ENCODE peak calls at places on chromosomes 3 and 15, in four cellular contexts. N, C, W and F are unnamed samples.

GRCh38 chr3:43765417-43766030 is 74.8 kb downstream of the ABHD5 start:
- DNase-seq in N (peak), C (no peak), W (no peak), F (no peak)

GRCh38 chr3:187968883-187969580 is 184.9 kb upstream of the LPP start:
- DNase-seq in N (peak), C (no peak), W (no peak), F (no peak)

GRCh38 chr15:92655178-92655995 is at the start of gene FAM174B:
- DNase-seq in N (no peak), C (peak), W (no peak), F (peak)

GRCh38 chr15:26864664-26865191 is 2.1 kb upstream of the GABRA5 start:
- DNase-seq in N (peak), C (no peak), W (no peak), F (peak)

GRCh38 chr3:100045696-100046095 is 68.6 kb downstream of the FILIP1L start:
- DNase-seq in N (no peak), C (peak), W (peak), F (peak)

GRCh38 chr3:49021213-49021812 is 608 bp upstream of the NDUFAF3 start:
- DNase-seq in N (peak), C (peak), W (peak), F (peak)

GRCh38 chr15:42994546-42994945 is 74.0 kb upstream of the TTBK2 start:
- DNase-seq in N (peak), C (no peak), W (no peak), F (no peak)

GRCh38 chr3:83513677-83514076 is 1445.1 kb upstream of the CADM2 start:
- DNase-seq in N (no peak), C (no peak), W (no peak), F (no peak)

GRCh38 chr3:133942761-133943535 is 47.3 kb upstream of the RAB6B start:
- DNase-seq in N (no peak), C (peak), W (peak), F (no peak)

GRCh38 chr15:44081223-44082013 is 113.7 kb downstream of the FRMD5 start:
- DNase-seq in N (no peak), C (no peak), W (no peak), F (no peak)

GRCh38 chr3:111087924-111088469 is 16.4 kb downstream of the NECTIN3 start:
- DNase-seq in N (no peak), C (no peak), W (no peak), F (no peak)

GRCh38 chr3:196431193-196432136 is 762 bp downstream of the UBXN7 start:
- DNase-seq in N (peak), C (peak), W (peak), F (peak)

GRCh38 chr15:97235285-97235985 is 725.1 kb upstream of the ARRDC4 start:
- DNase-seq in N (peak), C (no peak), W (no peak), F (peak)

GRCh38 chr3:176961916-176962315 is 235.4 kb downstream of the TBL1XR1 start:
- DNase-seq in N (peak), C (no peak), W (no peak), F (no peak)

GRCh38 chr15:66722757-66723540 is 20.9 kb downstream of the SMAD6 start:
- DNase-seq in N (no peak), C (no peak), W (no peak), F (no peak)

GRCh38 chr3:136044980-136045745 is 79.6 kb downstream of the PPP2R3A start:
- DNase-seq in N (no peak), C (no peak), W (no peak), F (no peak)

GRCh38 chr3:167274141-167274874 is 105.8 kb downstream of the ZBBX start:
- DNase-seq in N (no peak), C (no peak), W (no peak), F (no peak)

GRCh38 chr15:56804908-56805307 is 71.6 kb upstream of the ZNF280D start:
- DNase-seq in N (no peak), C (no peak), W (no peak), F (no peak)

GRCh38 chr15:20294651-20295237 is 246.9 kb downstream of the GOLGA6L6 start:
- DNase-seq in N (no peak), C (no peak), W (no peak), F (no peak)

GRCh38 chr3:50331364-50331907 is 3.4 kb upstream of the TUSC2 start:
- DNase-seq in N (no peak), C (no peak), W (no peak), F (no peak)

GRCh38 chr3:160758929-160759577 is 3.0 kb downstream of the PPM1L start:
- DNase-seq in N (no peak), C (no peak), W (no peak), F (no peak)

GRCh38 chr15:101283931-101284330 is 6.6 kb upstream of the SELENOS start:
- DNase-seq in N (no peak), C (no peak), W (no peak), F (no peak)

GRCh38 chr3:67551366-67552016 is 102.9 kb downstream of the SUCLG2 start:
- DNase-seq in N (no peak), C (no peak), W (no peak), F (no peak)

GRCh38 chr3:177764377-177764912 is 567.2 kb upstream of the TBL1XR1 start:
- DNase-seq in N (no peak), C (no peak), W (no peak), F (no peak)

GRCh38 chr3:191329654-191330308 is 545 bp downstream of the UTS2B start:
- DNase-seq in N (peak), C (peak), W (peak), F (peak)

GRCh38 chr3:79521221-79521848 is 246.5 kb downstream of the ROBO1 start:
- DNase-seq in N (peak), C (no peak), W (no peak), F (peak)

GRCh38 chr3:42502429-42503250 is at the start of gene VIPR1:
- DNase-seq in N (peak), C (peak), W (peak), F (peak)

GRCh38 chr3:194961555-194961954 is 275.9 kb downstream of the FAM43A start:
- DNase-seq in N (no peak), C (no peak), W (no peak), F (no peak)

GRCh38 chr3:50483374-50483773 is 20.1 kb downstream of the CACNA2D2 start:
- DNase-seq in N (no peak), C (no peak), W (no peak), F (no peak)

GRCh38 chr15:47500823-47501222 is 216.5 kb upstream of the SEMA6D start:
- DNase-seq in N (no peak), C (no peak), W (no peak), F (no peak)

GRCh38 chr15:47496343-47497185 is 220.7 kb upstream of the SEMA6D start:
- DNase-seq in N (no peak), C (no peak), W (no peak), F (no peak)
- TF ChIP-seq CTCF in N (no peak), C (no peak), W (no peak), F (no peak)

GRCh38 chr3:143286392-143287010 is 166.9 kb downstream of the CHST2 start:
- DNase-seq in N (no peak), C (no peak), W (no peak), F (no peak)

GRCh38 chr3:143287403-143287802 is 167.8 kb downstream of the CHST2 start:
- DNase-seq in N (peak), C (no peak), W (no peak), F (no peak)

GRCh38 chr3:143288944-143289343 is 169.4 kb downstream of the CHST2 start:
- DNase-seq in N (no peak), C (no peak), W (no peak), F (no peak)

GRCh38 chr3:143280984-143281383 is 161.4 kb downstream of the CHST2 start:
- DNase-seq in N (no peak), C (no peak), W (no peak), F (no peak)

GRCh38 chr3:143283432-143284128 is 164.0 kb downstream of the CHST2 start:
- DNase-seq in N (peak), C (no peak), W (no peak), F (no peak)
- TF ChIP-seq CTCF in N (no peak), C (no peak), W (no peak), F (no peak)

GRCh38 chr15:40163657-40164416 is 3.0 kb downstream of the BUB1B start:
- DNase-seq in N (no peak), C (no peak), W (no peak), F (no peak)

GRCh38 chr15:40160021-40160420 is 848 bp upstream of the BUB1B start:
- DNase-seq in N (no peak), C (no peak), W (no peak), F (no peak)

GRCh38 chr15:40161693-40162401 is 978 bp downstream of the BUB1B start:
- DNase-seq in N (no peak), C (no peak), W (no peak), F (no peak)

GRCh38 chr15:40162552-40162951 is 1.7 kb downstream of the BUB1B start:
- DNase-seq in N (no peak), C (no peak), W (no peak), F (no peak)

DNA sequence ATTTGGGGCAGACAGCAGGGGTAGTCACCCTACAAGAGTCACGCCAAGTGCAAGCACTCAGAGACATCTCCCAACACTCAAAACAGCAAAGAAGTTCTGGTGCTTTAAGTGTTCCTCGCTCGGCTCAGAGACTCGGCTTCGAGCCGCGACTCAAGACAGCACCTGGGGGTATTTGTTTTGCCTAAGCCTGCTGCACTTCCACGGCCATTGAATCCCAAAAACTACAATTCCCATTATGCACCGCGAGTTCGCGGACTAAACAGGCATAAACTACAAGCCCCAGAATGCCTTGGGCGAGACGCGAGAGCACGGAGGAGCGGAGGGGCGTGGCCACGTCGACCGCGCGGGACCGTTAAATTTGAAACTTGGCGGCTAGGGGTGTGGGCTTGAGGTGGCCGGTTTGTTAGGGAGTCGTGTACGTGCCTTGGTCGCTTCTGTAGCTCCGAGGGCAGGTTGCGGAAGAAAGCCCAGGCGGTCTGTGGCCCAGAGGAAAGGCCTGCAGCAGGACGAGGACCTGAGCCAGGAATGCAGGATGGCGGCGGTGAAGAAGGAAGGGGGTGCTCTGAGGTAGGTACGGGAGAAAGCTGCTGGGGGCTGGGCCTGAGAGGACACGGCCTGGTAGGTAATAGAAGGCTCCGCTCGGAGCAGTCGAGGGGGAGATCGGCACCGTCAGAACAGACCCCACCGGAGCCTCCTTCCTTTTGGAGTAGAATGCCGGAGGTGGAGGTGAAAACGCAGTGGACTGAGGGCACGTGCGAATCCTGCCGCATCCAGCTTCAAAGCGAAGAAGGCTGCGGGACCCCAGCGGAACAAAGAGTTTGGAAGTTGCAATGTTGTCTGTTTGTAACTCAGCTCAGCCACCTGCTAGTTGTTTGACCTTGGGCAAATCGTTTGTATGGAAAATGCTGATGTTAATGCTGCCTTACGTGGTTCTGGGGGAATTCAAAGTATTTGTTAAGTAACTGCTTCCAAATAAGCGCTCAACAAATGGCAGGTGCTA is at the start of gene BUB1B:
- DNase-seq in N (peak), C (peak), W (peak), F (peak)
- TF ChIP-seq CTCF in N (no peak), C (no peak), W (no peak), F (no peak)

GRCh38 chr3:130393594-130393993 is 48.1 kb downstream of the COL6A5 start:
- DNase-seq in N (no peak), C (no peak), W (no peak), F (no peak)
- TF ChIP-seq CTCF in N (no peak), C (no peak), W (no peak), F (no peak)

GRCh38 chr15:40108855-40109735 is at the start of gene BMF:
- DNase-seq in N (peak), C (peak), W (peak), F (peak)
- TF ChIP-seq CTCF in N (peak), C (peak), W (peak), F (no peak)

DNA sequence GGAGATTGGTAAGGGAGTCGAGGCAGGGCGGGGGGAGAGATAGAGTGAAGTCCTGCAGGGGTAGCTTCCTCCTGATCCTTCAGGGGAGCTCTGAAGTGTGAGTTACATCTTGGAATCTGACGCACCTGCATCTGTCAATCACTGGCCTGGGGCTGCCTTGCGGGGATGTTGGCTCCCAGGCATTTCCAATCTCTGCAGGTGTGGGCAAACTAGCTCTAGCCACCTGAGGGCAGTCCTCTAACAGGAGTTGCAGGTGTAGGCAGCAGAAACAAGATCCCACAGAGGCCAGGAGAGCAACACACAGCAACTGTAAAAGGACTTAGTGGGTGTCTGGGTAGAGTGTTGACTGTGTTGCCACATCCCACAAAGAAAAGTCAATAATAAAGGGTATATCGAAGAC is 63.6 kb downstream of the ZNF621 start:
- DNase-seq in N (peak), C (no peak), W (no peak), F (no peak)
- TF ChIP-seq CTCF in N (peak), C (no peak), W (no peak), F (no peak)